ENCODE peak calls at places on chromosome 1, in six cellular contexts. H is HCT116, J is GM23248, O is hepatocyte, D is SK-N-SH, E is GM23338. S is an unnamed sample.

GRCh38 chr1:14630986-14631385 is 32.5 kb downstream of the KAZN start:
- DNase-seq in O (no peak), J (no peak), D (no peak), H (no peak), E (no peak), S (no peak)

GRCh38 chr1:106396023-106396422 is 660.5 kb upstream of the PRMT6 start:
- DNase-seq in E (no peak), J (no peak), O (no peak), D (no peak), H (no peak), S (no peak)

GRCh38 chr1:21818661-21819060 is 6.6 kb downstream of the LDLRAD2 start:
- DNase-seq in O (peak; percentile 58), J (peak; percentile 65), H (peak; percentile 12), D (peak; percentile 97), E (peak; percentile 81), S (peak; percentile 59)

GRCh38 chr1:63602629-63603028 is 9.4 kb downstream of the PGM1 start:
- DNase-seq in E (peak; percentile 19), D (no peak), J (no peak), H (no peak), O (no peak), S (no peak)

GRCh38 chr1:160346953-160347352 is 3.8 kb downstream of the NCSTN start:
- DNase-seq in O (no peak), H (no peak), J (no peak), D (no peak), E (no peak), S (no peak)

GRCh38 chr1:2921970-2922686 is 99.1 kb upstream of the ACTRT2 start:
- DNase-seq in H (peak; percentile 4), O (no peak), E (peak; percentile 38), D (peak; percentile 63), J (peak; percentile 1), S (no peak)

GRCh38 chr1:217498209-217498608 is 132.7 kb downstream of the GPATCH2 start:
- DNase-seq in J (no peak), D (no peak), H (no peak), E (peak; percentile 38), O (no peak), S (no peak)

GRCh38 chr1:150493175-150493574 is 6.0 kb downstream of the TARS2 start:
- DNase-seq in J (no peak), H (no peak), D (no peak), E (no peak), O (no peak), S (no peak)

GRCh38 chr1:116356673-116357072 is 16.4 kb upstream of the ATP1A1 start:
- DNase-seq in D (no peak), H (no peak), J (peak; percentile 51), E (no peak), O (no peak), S (no peak)

GRCh38 chr1:168083456-168084325 is 53.0 kb downstream of the GPR161 start:
- DNase-seq in O (no peak), H (no peak), J (no peak), E (no peak), D (no peak), S (peak; percentile 40)

DNA sequence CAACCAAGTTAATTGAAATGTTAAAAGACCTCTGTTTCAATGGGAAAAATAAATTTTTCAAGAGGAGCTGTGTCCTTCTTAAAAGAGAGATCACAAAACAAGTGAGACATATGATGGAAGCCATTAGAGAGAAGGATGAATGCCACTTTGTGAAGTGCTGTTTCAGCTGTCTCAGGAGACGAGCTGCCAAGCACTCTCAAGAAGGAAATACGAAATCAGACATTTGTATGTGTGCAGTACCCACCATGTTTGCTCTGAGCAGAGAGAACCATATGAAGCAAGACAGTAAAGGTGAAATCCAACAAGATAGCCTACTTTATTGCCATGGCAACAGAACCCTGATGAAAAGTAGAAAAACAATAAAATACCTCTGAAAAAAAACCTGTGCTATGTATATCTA is 168.1 kb downstream of the AMY1C start:
- DNase-seq in E (no peak), H (no peak), O (no peak), J (no peak), D (no peak), S (no peak)
- TF ChIP-seq EZH2phosphoT487 in E (no peak), H (no peak), O (no peak), J (no peak), D (no peak), S (no peak)

GRCh38 chr1:147077081-147077480 is 95.2 kb downstream of the PRKAB2 start:
- DNase-seq in J (no peak), E (peak; percentile 33), D (no peak), O (no peak), H (no peak), S (no peak)
- H3K27ac ChIP-seq in J (no peak overlapping the region), E (no peak overlapping the region), D (no peak overlapping the region), O (no peak overlapping the region), H (no peak overlapping the region), S (no peak overlapping the region)

DNA sequence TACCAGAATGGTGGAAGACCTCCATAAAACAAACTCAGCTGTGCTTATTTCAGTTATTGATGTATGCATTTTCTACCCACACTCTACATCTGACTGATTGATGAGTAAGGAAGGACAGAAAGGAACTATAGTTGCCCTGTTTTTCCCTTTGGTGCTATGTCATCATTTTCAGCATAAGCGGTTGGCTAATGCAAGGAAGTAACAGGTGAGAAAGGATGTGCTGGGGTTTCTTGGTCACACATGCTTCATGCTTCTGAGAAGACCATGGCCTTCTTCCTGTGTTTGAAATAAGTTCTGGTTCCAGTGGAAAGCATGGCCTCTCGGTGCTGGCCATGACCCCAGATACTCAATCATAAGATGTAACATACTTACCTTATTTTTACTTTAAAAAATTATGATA is 541.2 kb downstream of the PTPRU start:
- DNase-seq in E (no peak), J (no peak), O (no peak), D (no peak), H (no peak), S (no peak)
- H3K27me3 ChIP-seq in E (no peaks in the 10 kb centered on the region), J (peaks cover 27% of the 10 kb centered on the region), O (peaks cover 8% of the 10 kb centered on the region), D (no peaks in the 10 kb centered on the region), H (peaks cover 37% of the 10 kb centered on the region), S (peaks cover 84% of the 10 kb centered on the region)

GRCh38 chr1:35345439-35345981 is 77.0 kb downstream of the ZMYM4 start:
- DNase-seq in E (peak; percentile 64), J (no peak), O (no peak), H (no peak), D (no peak), S (peak; percentile 7)

DNA sequence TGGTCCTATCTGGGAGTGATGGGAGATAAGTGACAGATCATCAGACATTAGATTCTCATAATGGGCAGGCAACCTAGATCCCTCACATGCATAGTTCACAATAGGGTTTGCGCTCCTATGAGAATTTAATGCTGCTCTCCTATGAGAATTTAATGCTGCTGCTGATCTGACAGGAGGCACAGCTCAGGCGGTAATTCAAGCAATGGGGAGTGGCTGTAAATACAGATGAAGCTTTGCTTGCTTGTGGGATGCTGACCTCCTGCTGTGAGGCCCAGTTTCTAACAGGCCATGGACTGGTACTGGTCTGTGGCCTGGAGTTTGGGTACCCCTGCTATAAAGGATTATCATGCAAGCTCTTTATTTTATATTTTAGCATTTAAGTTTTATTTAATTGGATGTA is 72.0 kb downstream of the ZMYM4 start:
- DNase-seq in J (no peak), O (no peak), E (peak; percentile 41), D (no peak), H (no peak), S (no peak)
- TF ChIP-seq EZH2phosphoT487 in J (no peak), O (no peak), E (no peak), D (no peak), H (no peak), S (no peak)

S was measured in MM.1S.